ENCODE peak calls at places on chromosome X, in four cellular contexts. Q is GM23248, U is BE2C, P is A549. F is an unnamed sample.

GRCh38 chrX:152904151-152905080 is 6.5 kb downstream of the ZNF185 start:
- DNase-seq in Q (peak; percentile 81), U (peak; percentile 63), P (peak; percentile 75), F (peak; percentile 80)

GRCh38 chrX:111868726-111869638 is 7.0 kb upstream of the TRPC5OS start:
- DNase-seq in Q (peak; percentile 31), U (no peak), P (no peak), F (no peak)

GRCh38 chrX:136810493-136810892 is 29.8 kb upstream of the ARHGEF6 start:
- DNase-seq in Q (no peak), U (no peak), P (no peak), F (no peak)

GRCh38 chrX:154784149-154784985 is 20.9 kb downstream of the MPP1 start:
- DNase-seq in Q (no peak), U (no peak), P (no peak), F (no peak)

GRCh38 chrX:72169008-72169728 is 12.4 kb upstream of the PIN4 start:
- DNase-seq in Q (peak; percentile 8), U (no peak), P (no peak), F (no peak)

GRCh38 chrX:114272096-114272686 is 311.7 kb upstream of the HTR2C start:
- DNase-seq in Q (no peak), U (no peak), P (no peak), F (no peak)

GRCh38 chrX:39725928-39726619 is 371.7 kb downstream of the BCOR start:
- DNase-seq in Q (peak; percentile 85), U (no peak), P (no peak), F (no peak)

GRCh38 chrX:39985116-39985515 is 112.6 kb downstream of the BCOR start:
- DNase-seq in Q (no peak), U (no peak), P (no peak), F (no peak)

GRCh38 chrX:20361890-20362262 is 95.2 kb upstream of the RPS6KA3 start:
- DNase-seq in Q (peak; percentile 75), U (no peak), P (peak; percentile 52), F (no peak)

GRCh38 chrX:12997898-12998687 is 23.2 kb downstream of the TMSB4X start:
- DNase-seq in Q (no peak), U (no peak), P (no peak), F (peak; percentile 51)

GRCh38 chrX:12999422-12999821 is 24.5 kb downstream of the TMSB4X start:
- DNase-seq in Q (no peak), U (no peak), P (no peak), F (no peak)

GRCh38 chrX:13000311-13000811 is 25.5 kb downstream of the TMSB4X start:
- DNase-seq in Q (no peak), U (no peak), P (no peak), F (no peak)

GRCh38 chrX:13001961-13002671 is 27.2 kb downstream of the TMSB4X start:
- DNase-seq in Q (peak; percentile 32), U (no peak), P (no peak), F (no peak)

GRCh38 chrX:13001097-13001496 is 26.2 kb downstream of the TMSB4X start:
- DNase-seq in Q (no peak), U (no peak), P (no peak), F (no peak)
- H3K4me1 ChIP-seq in Q (peaks cover 8% of the 10 kb centered on the region), U (no peaks in the 10 kb centered on the region), P (peaks cover 69% of the 10 kb centered on the region), F (peaks cover 19% of the 10 kb centered on the region)

DNA sequence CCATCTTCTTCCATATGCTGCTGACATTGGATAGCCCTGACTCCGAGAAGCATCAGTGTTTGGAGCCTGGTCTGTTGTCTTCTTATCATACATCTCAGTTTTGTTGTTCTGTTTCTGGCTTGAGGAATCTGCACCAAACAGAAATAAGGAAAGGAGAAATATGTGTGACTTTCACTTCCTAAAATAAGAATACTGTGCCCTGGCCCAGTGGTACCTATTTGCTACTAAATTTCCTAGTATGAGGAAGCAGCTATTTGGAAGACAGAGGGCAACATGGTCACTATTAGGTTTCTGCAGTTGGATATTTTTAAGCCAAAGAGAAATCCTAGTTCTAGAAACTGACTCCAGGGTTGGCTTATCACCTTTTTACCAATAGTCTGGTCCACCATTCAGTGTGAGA is 16.8 kb downstream of the CT47C1 start:
- DNase-seq in Q (no peak), U (no peak), P (no peak), F (no peak)
- H3K9me3 ChIP-seq in Q (no peaks in the 10 kb centered on the region), U (no peaks in the 10 kb centered on the region), P (no peaks in the 10 kb centered on the region), F (no peaks in the 10 kb centered on the region)

DNA sequence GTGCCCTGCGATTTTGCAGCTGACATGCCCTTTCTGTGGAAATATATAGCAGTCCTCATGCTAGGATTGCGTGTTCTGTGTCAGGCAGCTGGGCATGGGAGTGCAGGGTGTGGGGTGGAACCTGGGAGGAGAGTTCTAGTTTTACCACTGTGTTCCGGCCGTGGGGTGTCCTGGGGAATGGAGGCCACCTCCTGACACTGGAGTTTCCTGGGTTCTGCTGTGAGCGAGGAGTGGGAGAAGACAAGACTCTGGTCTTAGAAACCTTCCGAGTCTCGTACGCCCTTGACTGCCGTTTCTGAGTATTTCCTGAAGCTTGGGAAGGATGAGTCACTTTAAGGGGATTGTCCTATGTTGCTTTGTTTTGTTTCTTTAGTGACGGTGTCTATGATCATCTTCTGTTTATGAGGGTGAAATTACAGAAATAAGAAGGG is 19.0 kb downstream of the CD99 start:
- DNase-seq in Q (peak; percentile 95), U (no peak), P (peak; percentile 52), F (peak; percentile 53)
- H3K4me1 ChIP-seq in Q (peaks cover 42% of the 10 kb centered on the region), U (no peaks in the 10 kb centered on the region), P (peaks cover 53% of the 10 kb centered on the region), F (peaks cover 33% of the 10 kb centered on the region)

DNA sequence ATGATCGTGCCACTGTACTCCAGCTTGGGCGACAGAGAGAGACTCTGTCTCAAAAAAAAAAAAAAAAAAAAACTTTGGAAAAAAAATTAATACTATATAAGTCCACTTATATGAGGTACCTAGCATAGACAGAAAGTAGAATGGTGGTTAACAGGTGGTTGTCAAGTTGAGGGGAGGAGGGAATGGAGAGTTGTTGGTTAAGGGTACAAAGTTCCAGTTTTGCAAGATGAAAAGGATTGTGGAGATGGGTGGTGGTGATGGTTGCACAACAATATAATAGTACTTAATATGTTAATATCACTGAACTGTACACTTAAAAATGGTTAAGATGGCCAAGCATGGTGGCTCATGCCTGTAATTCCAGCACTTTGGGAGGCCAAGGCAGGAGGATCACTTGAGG is 4.1 kb upstream of the IL9R start:
- DNase-seq in Q (no peak), U (no peak), P (no peak), F (no peak)
- H3K9me3 ChIP-seq in Q (no peaks in the 10 kb centered on the region), U (no peaks in the 10 kb centered on the region), P (no peaks in the 10 kb centered on the region), F (no peaks in the 10 kb centered on the region)

GRCh38 chrX:42079968-42080367 is 156.6 kb upstream of the CASK start:
- DNase-seq in Q (peak; percentile 36), U (no peak), P (no peak), F (no peak)

GRCh38 chrX:42073468-42073867 is 150.1 kb upstream of the CASK start:
- DNase-seq in Q (no peak), U (no peak), P (no peak), F (no peak)

GRCh38 chrX:42070866-42071265 is 147.5 kb upstream of the CASK start:
- DNase-seq in Q (peak; percentile 1), U (no peak), P (no peak), F (no peak)

GRCh38 chrX:42075032-42075431 is 151.7 kb upstream of the CASK start:
- DNase-seq in Q (no peak), U (no peak), P (no peak), F (no peak)
- H3K4me1 ChIP-seq in Q (peaks cover 1% of the 10 kb centered on the region), U (no peaks in the 10 kb centered on the region), P (no peaks in the 10 kb centered on the region), F (no peaks in the 10 kb centered on the region)

GRCh38 chrX:82626978-82627377 is 881.1 kb upstream of the POU3F4 start:
- DNase-seq in Q (no peak), U (no peak), P (no peak), F (no peak)
- H3K9me3 ChIP-seq in Q (no peaks in the 10 kb centered on the region), U (no peaks in the 10 kb centered on the region), P (no peaks in the 10 kb centered on the region), F (no peaks in the 10 kb centered on the region)

DNA sequence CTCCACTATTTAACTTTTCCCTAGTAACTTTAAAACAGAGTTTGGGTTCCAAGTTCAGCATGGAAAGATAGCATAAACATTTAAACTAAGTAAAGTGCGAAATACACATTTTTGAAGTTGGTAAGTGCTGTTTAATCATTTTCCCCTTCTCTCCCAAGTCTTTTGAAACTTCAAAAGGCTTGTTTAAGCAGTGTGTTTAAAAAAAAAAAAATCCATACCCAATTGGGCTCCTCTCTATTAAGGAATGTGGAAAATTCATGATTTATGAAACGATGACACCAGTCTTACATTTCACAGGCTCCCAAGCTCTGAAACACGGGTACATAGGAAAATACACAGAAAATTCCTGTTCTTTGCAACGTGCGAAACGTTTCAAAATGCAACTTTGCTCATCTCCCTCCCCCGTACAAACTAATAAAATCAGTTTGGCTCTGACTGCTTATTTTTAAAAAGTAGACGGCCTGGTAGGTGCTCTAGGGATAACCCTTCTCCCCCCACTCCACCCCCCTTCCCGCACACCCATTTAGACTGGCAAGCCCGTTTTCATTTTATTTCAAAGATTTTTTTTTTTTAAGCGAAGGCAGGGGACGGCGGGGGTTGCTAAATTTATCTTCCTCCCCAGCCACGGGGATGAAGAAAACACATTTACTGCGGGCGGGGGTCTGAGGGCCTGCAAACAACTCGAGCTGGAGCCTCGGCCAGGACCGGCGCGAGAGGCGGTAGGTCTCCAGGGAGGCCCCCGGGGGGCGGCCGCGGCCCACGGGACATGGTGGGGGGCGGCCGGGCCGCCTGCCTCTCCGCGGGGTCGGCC is 789 bp upstream of the ZFX start:
- DNase-seq in Q (peak; percentile 72), U (no peak), P (no peak), F (peak; percentile 45)
- H3K4me1 ChIP-seq in Q (peaks cover 57% of the 10 kb centered on the region), U (no peaks in the 10 kb centered on the region), P (peaks cover 55% of the 10 kb centered on the region), F (peaks cover 59% of the 10 kb centered on the region)